ENCODE peak calls at places on chromosomes 7 and 10, in eight cellular contexts. F is body of pancreas, Y is tibial nerve, O is adrenal gland, S is breast epithelium, M is transverse colon, R is A549, I is heart left ventricle. C is an unnamed sample.

GRCh38 chr10:68154211-68154497 is 44.9 kb downstream of the MYPN start:
- DNase-seq in F (peak), Y (no peak), O (peak), S (no peak), M (no peak), R (peak), I (peak), C (no peak)

GRCh38 chr10:66183028-66183427 is 742.8 kb upstream of the LRRTM3 start:
- DNase-seq in F (no peak), Y (no peak), O (no peak), S (no peak), M (no peak), R (no peak), I (no peak), C (no peak)

GRCh38 chr10:75096749-75097148 is 14.7 kb upstream of the SAMD8 start:
- DNase-seq in F (no peak), Y (no peak), O (no peak), S (no peak), M (no peak), R (no peak), I (no peak), C (no peak)

GRCh38 chr10:89426230-89426868 is 12.0 kb downstream of the IFIT5 start:
- DNase-seq in F (no peak), Y (no peak), O (no peak), S (no peak), M (no peak), R (peak), I (no peak), C (no peak)

GRCh38 chr10:112634096-112634830 is 187.2 kb downstream of the VTI1A start:
- DNase-seq in F (no peak), Y (no peak), O (no peak), S (no peak), M (no peak), R (no peak), I (no peak), C (no peak)

GRCh38 chr7:7098280-7098818 is 84.0 kb upstream of the C1GALT1 start:
- DNase-seq in F (no peak), Y (no peak), O (no peak), S (no peak), M (no peak), R (no peak), I (no peak), C (no peak)

GRCh38 chr7:55074008-55074499 is 55.2 kb downstream of the EGFR start:
- DNase-seq in F (no peak), Y (no peak), O (peak), S (no peak), M (peak), R (peak), I (no peak), C (no peak)

GRCh38 chr7:132869166-132869861 is 212.6 kb downstream of the CHCHD3 start:
- DNase-seq in F (no peak), Y (no peak), O (no peak), S (no peak), M (no peak), R (no peak), I (no peak), C (no peak)

GRCh38 chr10:128124813-128125403 is 1.3 kb downstream of the MKI67 start:
- DNase-seq in F (no peak), Y (no peak), O (no peak), S (no peak), M (peak), R (no peak), I (no peak), C (no peak)

GRCh38 chr10:90779573-90779972 is 78.3 kb downstream of the HTR7 start:
- DNase-seq in F (no peak), Y (no peak), O (no peak), S (no peak), M (no peak), R (peak), I (no peak), C (no peak)

GRCh38 chr10:123146892-123147634 is 873 bp upstream of the HMX2 start:
- DNase-seq in F (no peak), Y (no peak), O (no peak), S (no peak), M (no peak), R (no peak), I (no peak), C (no peak)

GRCh38 chr10:112963835-112964234 is 13.8 kb downstream of the TCF7L2 start:
- DNase-seq in F (no peak), Y (no peak), O (no peak), S (no peak), M (no peak), R (peak), I (no peak), C (no peak)

GRCh38 chr7:22549051-22549450 is 49.1 kb upstream of the STEAP1B start:
- DNase-seq in F (no peak), Y (no peak), O (no peak), S (no peak), M (no peak), R (no peak), I (no peak), C (no peak)

GRCh38 chr10:6494934-6495592 is 85.0 kb downstream of the PRKCQ start:
- DNase-seq in F (no peak), Y (no peak), O (no peak), S (no peak), M (no peak), R (no peak), I (no peak), C (no peak)

GRCh38 chr10:118798186-118798811 is 43.5 kb upstream of the CACUL1 start:
- DNase-seq in F (no peak), Y (no peak), O (peak), S (peak), M (no peak), R (peak), I (no peak), C (peak)

GRCh38 chr7:157739650-157740049 is 402.8 kb downstream of the DNAJB6 start:
- DNase-seq in F (no peak), Y (no peak), O (no peak), S (no peak), M (no peak), R (no peak), I (no peak), C (no peak)

GRCh38 chr7:74479961-74480829 is 26.5 kb downstream of the GTF2IRD1 start:
- DNase-seq in F (peak), Y (peak), O (peak), S (peak), M (peak), R (no peak), I (peak), C (peak)

GRCh38 chr7:2637066-2637471 is 5.3 kb downstream of the TTYH3 start:
- DNase-seq in F (no peak), Y (no peak), O (no peak), S (no peak), M (no peak), R (no peak), I (no peak), C (no peak)

GRCh38 chr10:117519366-117519765 is 23.2 kb upstream of the EMX2 start:
- DNase-seq in F (no peak), Y (no peak), O (no peak), S (no peak), M (no peak), R (no peak), I (no peak), C (peak)

GRCh38 chr10:86649471-86650150 is 4.7 kb upstream of the OPN4 start:
- DNase-seq in F (no peak), Y (no peak), O (no peak), S (no peak), M (no peak), R (no peak), I (no peak), C (no peak)

GRCh38 chr10:121772406-121772805 is 155.4 kb downstream of the ATE1 start:
- DNase-seq in F (no peak), Y (no peak), O (no peak), S (no peak), M (no peak), R (no peak), I (no peak), C (no peak)

GRCh38 chr10:62512732-62513475 is 138.7 kb downstream of the ZNF365 start:
- DNase-seq in F (no peak), Y (no peak), O (no peak), S (no peak), M (no peak), R (peak), I (no peak), C (no peak)

GRCh38 chr7:155551785-155552611 is 5.6 kb upstream of the CNPY1 start:
- DNase-seq in F (no peak), Y (no peak), O (no peak), S (no peak), M (peak), R (no peak), I (no peak), C (no peak)

GRCh38 chr7:122884186-122884585 is 2.1 kb downstream of the CADPS2 start:
- DNase-seq in F (no peak), Y (no peak), O (no peak), S (no peak), M (no peak), R (no peak), I (no peak), C (no peak)

GRCh38 chr10:13489035-13489434 is 39.8 kb downstream of the BEND7 start:
- DNase-seq in F (no peak), Y (no peak), O (no peak), S (no peak), M (no peak), R (no peak), I (no peak), C (no peak)

GRCh38 chr10:71260622-71261325 is 48.4 kb downstream of the UNC5B start:
- DNase-seq in F (no peak), Y (no peak), O (peak), S (peak), M (no peak), R (no peak), I (peak), C (peak)

GRCh38 chr7:73851410-73852338 is 9.3 kb upstream of the TMEM270 start:
- DNase-seq in F (no peak), Y (no peak), O (no peak), S (no peak), M (no peak), R (peak), I (no peak), C (peak)

GRCh38 chr7:44914992-44915607 is 29.8 kb upstream of the PURB start:
- DNase-seq in F (no peak), Y (no peak), O (no peak), S (no peak), M (no peak), R (no peak), I (no peak), C (no peak)

GRCh38 chr7:133009853-133010252 is 72.0 kb downstream of the CHCHD3 start:
- DNase-seq in F (no peak), Y (no peak), O (no peak), S (no peak), M (no peak), R (no peak), I (no peak), C (no peak)

GRCh38 chr7:143327903-143328302 is 12.0 kb downstream of the CLCN1 start:
- DNase-seq in F (no peak), Y (no peak), O (no peak), S (no peak), M (no peak), R (no peak), I (no peak), C (no peak)

GRCh38 chr7:5284304-5285281 is 1.9 kb downstream of the SLC29A4 start:
- DNase-seq in F (peak), Y (no peak), O (peak), S (no peak), M (peak), R (peak), I (no peak), C (no peak)

DNA sequence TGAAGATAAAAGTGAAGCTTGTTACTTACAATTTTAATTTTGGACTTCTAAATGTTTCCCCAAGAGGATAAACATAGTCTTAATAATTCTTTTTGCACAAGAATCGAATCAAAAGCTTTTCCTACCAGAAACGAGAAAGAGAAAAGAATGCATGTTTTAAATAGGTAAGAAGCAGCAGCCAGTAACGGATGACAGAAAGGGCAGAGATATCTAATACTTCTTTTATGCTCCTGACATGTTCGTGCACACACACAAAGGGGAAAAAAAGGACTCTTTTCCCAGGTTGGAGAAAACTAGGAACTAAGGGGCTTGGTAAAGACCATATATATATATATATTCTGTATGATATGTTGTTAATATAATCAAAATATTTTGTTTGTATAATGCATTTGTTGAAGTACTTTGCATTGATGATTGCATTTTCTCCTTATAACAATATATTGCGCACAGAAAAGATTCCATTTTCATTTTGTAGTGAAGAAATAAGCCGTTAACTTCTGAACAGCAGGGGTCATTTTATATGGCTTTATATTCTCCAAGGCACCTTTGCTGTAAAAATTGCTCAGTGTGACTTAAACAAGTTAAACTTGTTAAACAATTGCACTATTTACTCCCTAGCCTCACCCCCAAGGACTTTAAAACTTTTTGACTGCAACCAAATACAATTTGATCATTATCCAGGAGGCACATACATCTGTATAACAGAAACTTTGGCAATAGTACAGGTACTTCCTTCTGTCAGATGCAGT is 2.2 kb downstream of the PRKAR2B start:
- DNase-seq in F (no peak), Y (no peak), O (no peak), S (no peak), M (no peak), R (no peak), I (no peak), C (no peak)
- H3K4me3 ChIP-seq in F (no peak), Y (no peak), O (no peak), S (no peak), M (peak), R (no peak), I (peak), C (no peak)

DNA sequence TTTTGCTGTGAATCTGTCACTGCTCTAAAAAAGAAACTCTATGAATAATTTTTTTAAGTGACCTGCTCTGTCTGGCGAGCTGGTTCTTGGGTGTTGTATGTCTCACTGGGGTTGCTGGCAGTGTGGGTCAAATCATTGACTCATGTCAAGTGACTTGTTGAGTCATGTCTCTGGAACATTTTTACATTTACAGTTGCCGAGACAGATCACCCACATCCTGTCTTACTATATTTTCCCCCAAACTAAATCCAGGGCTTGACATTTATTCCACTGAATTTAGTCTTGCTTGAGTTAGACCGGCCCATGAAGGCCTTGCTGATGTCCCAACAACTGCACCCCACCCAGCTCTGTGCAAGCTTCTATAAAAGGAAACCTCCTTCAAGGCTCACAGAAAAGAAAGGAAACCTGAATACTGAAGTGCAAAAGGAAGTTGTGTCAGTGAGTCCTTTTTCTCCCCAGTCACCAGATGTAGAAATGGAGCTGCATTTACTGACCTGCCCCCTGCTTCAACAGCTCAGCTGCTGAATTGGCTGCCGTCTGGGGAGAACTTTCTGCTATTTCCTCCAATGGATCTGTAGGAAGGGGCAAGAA is 290.4 kb downstream of the TNS3 start:
- DNase-seq in F (no peak), Y (no peak), O (peak), S (no peak), M (no peak), R (peak), I (no peak), C (no peak)
- TF ChIP-seq POLR2A in F (no peak), Y (no peak), O (no peak), S (no peak), M (no peak), R (no peak), I (no peak), C (no peak)

GRCh38 chr10:114402233-114402632 is 2.1 kb downstream of the AFAP1L2 start:
- DNase-seq in F (no peak), Y (no peak), O (no peak), S (no peak), M (no peak), R (no peak), I (no peak), C (no peak)

GRCh38 chr10:114404171-114405010 is at the start of gene AFAP1L2:
- DNase-seq in F (peak), Y (no peak), O (no peak), S (no peak), M (peak), R (peak), I (peak), C (peak)

GRCh38 chr10:114402871-114403544 is 1.3 kb downstream of the AFAP1L2 start:
- DNase-seq in F (no peak), Y (no peak), O (no peak), S (no peak), M (no peak), R (no peak), I (no peak), C (no peak)

GRCh38 chr10:114405011-114405350 is 679 bp upstream of the AFAP1L2 start:
- DNase-seq in F (peak), Y (no peak), O (no peak), S (no peak), M (peak), R (peak), I (no peak), C (no peak)

DNA sequence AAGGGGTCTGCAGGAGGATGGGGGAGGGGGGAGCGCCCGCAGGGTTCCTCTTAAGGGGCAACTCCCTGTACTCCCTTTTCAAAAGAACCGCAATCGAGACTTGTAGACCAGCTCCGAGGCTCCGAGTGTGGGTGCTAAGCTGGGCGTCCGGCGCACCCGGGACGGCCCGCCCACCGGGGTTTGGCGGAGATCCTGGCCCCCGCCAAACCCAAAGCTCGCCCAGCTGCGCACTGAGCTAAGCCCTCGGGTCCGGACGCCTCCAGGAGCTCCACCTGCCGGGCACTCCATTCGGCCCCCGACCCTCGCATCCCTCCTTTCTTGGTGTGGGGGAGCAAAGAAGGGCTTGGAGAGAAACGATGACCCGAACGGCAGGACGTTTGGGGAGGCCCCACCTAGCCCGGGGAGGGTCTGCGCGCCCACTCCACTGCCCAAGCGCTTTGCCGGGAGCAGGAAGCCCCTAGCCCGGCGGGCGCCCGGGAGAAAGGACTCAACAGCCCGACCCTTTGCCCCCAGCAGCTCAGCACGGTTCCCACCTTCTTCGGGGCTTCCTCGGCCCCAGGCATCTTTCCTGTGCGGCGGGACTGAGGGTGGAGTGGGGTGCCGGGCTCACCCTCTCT is 649 bp downstream of the AFAP1L2 start:
- DNase-seq in F (peak), Y (peak), O (no peak), S (no peak), M (peak), R (peak), I (peak), C (peak)
- TF ChIP-seq CTCF in F (no peak), Y (peak), O (no peak), S (no peak), M (no peak), R (peak), I (peak), C (peak)

GRCh38 chr7:149423441-149423970 is 37.4 kb downstream of the ZNF777 start:
- DNase-seq in F (no peak), Y (no peak), O (no peak), S (no peak), M (no peak), R (no peak), I (no peak), C (no peak)
- H3K4me3 ChIP-seq in F (no peak), Y (peak), O (no peak), S (no peak), M (peak), R (no peak), I (peak), C (no peak)

GRCh38 chr7:12210179-12211053 is 678 bp upstream of the TMEM106B start:
- DNase-seq in F (peak), Y (no peak), O (peak), S (peak), M (peak), R (no peak), I (no peak), C (no peak)

GRCh38 chr7:12212051-12212485 is 974 bp downstream of the TMEM106B start:
- DNase-seq in F (no peak), Y (no peak), O (no peak), S (no peak), M (no peak), R (peak), I (no peak), C (no peak)

GRCh38 chr7:12217311-12217710 is 6.2 kb downstream of the TMEM106B start:
- DNase-seq in F (no peak), Y (no peak), O (no peak), S (no peak), M (no peak), R (no peak), I (no peak), C (no peak)

GRCh38 chr7:12207046-12207445 is 4.0 kb upstream of the TMEM106B start:
- DNase-seq in F (peak), Y (no peak), O (peak), S (no peak), M (no peak), R (no peak), I (no peak), C (no peak)

GRCh38 chr7:12211054-12212050 is at the start of gene TMEM106B:
- DNase-seq in F (peak), Y (peak), O (peak), S (peak), M (peak), R (peak), I (peak), C (peak)
- TF ChIP-seq POLR2A in F (peak), Y (peak), O (peak), S (peak), M (peak), R (peak), I (peak), C (peak)

DNA sequence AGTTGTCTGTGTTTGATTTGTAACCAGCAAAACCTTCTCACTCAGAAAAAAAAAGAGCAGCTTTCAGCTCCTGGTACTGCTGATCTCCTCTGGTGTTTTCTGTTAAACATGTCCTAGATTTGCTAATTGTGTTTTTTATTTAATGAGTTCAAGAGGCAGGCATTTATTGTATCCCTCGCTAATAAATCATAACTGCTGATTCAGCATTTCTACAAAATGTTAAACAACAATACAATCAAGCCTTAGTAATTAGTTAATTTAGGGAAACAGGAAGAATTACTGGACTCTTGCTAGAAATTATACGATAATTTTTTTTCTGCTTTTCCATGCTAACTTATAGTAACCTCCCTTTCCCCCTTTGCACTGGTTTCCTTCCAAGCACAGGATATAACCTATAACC is 66.8 kb upstream of the NRP1 start:
- DNase-seq in F (no peak), Y (no peak), O (no peak), S (no peak), M (no peak), R (no peak), I (no peak), C (no peak)
- TF ChIP-seq CTCF in F (no peak), Y (no peak), O (no peak), S (no peak), M (no peak), R (no peak), I (no peak), C (no peak)

GRCh38 chr10:79245539-79246208 is 101.6 kb upstream of the PPIF start:
- DNase-seq in F (no peak), Y (no peak), O (no peak), S (no peak), M (no peak), R (no peak), I (no peak), C (no peak)

GRCh38 chr10:79248341-79248931 is 98.8 kb upstream of the PPIF start:
- DNase-seq in F (no peak), Y (peak), O (peak), S (peak), M (peak), R (no peak), I (peak), C (peak)

GRCh38 chr10:79246209-79246581 is 101.1 kb upstream of the PPIF start:
- DNase-seq in F (peak), Y (peak), O (peak), S (peak), M (no peak), R (no peak), I (peak), C (peak)

GRCh38 chr10:79247373-79248137 is 99.7 kb upstream of the PPIF start:
- DNase-seq in F (no peak), Y (no peak), O (no peak), S (no peak), M (no peak), R (no peak), I (no peak), C (no peak)

GRCh38 chr10:79246606-79247275 is 100.5 kb upstream of the PPIF start:
- DNase-seq in F (no peak), Y (peak), O (peak), S (no peak), M (no peak), R (no peak), I (peak), C (peak)
- H3K4me3 ChIP-seq in F (no peak), Y (peak), O (no peak), S (no peak), M (no peak), R (no peak), I (peak), C (no peak)